ENCODE peak calls at places on chromosome 1, in seven cellular contexts. One of them, this sample, is unnamed. For H3K4me1, the result is how much of the 10 kb centered on the place peaks cover.

GRCh38 chr1:244340396-244340795 is 111.3 kb downstream of the ADSS2 start:
- DNase-seq in H1: no peak
- DNase-seq in upper lobe of left lung: no peak
- DNase-seq in heart left ventricle: no peak
- DNase-seq in neural progenitor cell: no peak
- DNase-seq in CD8-positive, alpha-beta T cell: no peak
- DNase-seq in kidney: no peak
- DNase-seq in this sample: no peak

GRCh38 chr1:223319913-223320600 is 43.9 kb downstream of the SUSD4 start:
- DNase-seq in H1: no peak
- DNase-seq in upper lobe of left lung: no peak
- DNase-seq in heart left ventricle: no peak
- DNase-seq in neural progenitor cell: peak
- DNase-seq in CD8-positive, alpha-beta T cell: no peak
- DNase-seq in kidney: no peak
- DNase-seq in this sample: no peak

GRCh38 chr1:212827831-212828278 is 19.6 kb downstream of the SPATA45 start:
- DNase-seq in H1: no peak
- DNase-seq in upper lobe of left lung: no peak
- DNase-seq in heart left ventricle: no peak
- DNase-seq in neural progenitor cell: no peak
- DNase-seq in CD8-positive, alpha-beta T cell: no peak
- DNase-seq in kidney: no peak
- DNase-seq in this sample: no peak

GRCh38 chr1:28199328-28200233 is 23.1 kb upstream of the PTAFR start:
- DNase-seq in H1: no peak
- DNase-seq in upper lobe of left lung: peak
- DNase-seq in heart left ventricle: no peak
- DNase-seq in neural progenitor cell: no peak
- DNase-seq in CD8-positive, alpha-beta T cell: peak
- DNase-seq in kidney: no peak
- DNase-seq in this sample: no peak

GRCh38 chr1:42340093-42340492 is 5.1 kb upstream of the FOXJ3 start:
- DNase-seq in H1: no peak
- DNase-seq in upper lobe of left lung: peak
- DNase-seq in heart left ventricle: no peak
- DNase-seq in neural progenitor cell: peak
- DNase-seq in CD8-positive, alpha-beta T cell: no peak
- DNase-seq in kidney: no peak
- DNase-seq in this sample: no peak

GRCh38 chr1:21249940-21250493 is 40.2 kb downstream of the ECE1 start:
- DNase-seq in H1: no peak
- DNase-seq in upper lobe of left lung: no peak
- DNase-seq in heart left ventricle: no peak
- DNase-seq in neural progenitor cell: no peak
- DNase-seq in CD8-positive, alpha-beta T cell: no peak
- DNase-seq in kidney: no peak
- DNase-seq in this sample: no peak

GRCh38 chr1:96510911-96511310 is 210.7 kb upstream of the PTBP2 start:
- DNase-seq in H1: no peak
- DNase-seq in upper lobe of left lung: no peak
- DNase-seq in heart left ventricle: no peak
- DNase-seq in neural progenitor cell: no peak
- DNase-seq in CD8-positive, alpha-beta T cell: no peak
- DNase-seq in kidney: no peak
- DNase-seq in this sample: no peak

GRCh38 chr1:65449214-65449823 is 28.9 kb downstream of the LEPR start:
- DNase-seq in H1: no peak
- DNase-seq in upper lobe of left lung: no peak
- DNase-seq in heart left ventricle: no peak
- DNase-seq in neural progenitor cell: no peak
- DNase-seq in CD8-positive, alpha-beta T cell: no peak
- DNase-seq in kidney: no peak
- DNase-seq in this sample: no peak

GRCh38 chr1:189658381-189658780 is 819.3 kb downstream of the BRINP3 start:
- DNase-seq in H1: no peak
- DNase-seq in upper lobe of left lung: no peak
- DNase-seq in heart left ventricle: no peak
- DNase-seq in neural progenitor cell: no peak
- DNase-seq in CD8-positive, alpha-beta T cell: no peak
- DNase-seq in kidney: no peak
- DNase-seq in this sample: no peak

GRCh38 chr1:150567717-150568561 is 11.5 kb downstream of the MCL1 start:
- DNase-seq in H1: peak
- DNase-seq in upper lobe of left lung: peak
- DNase-seq in heart left ventricle: peak
- DNase-seq in neural progenitor cell: peak
- DNase-seq in CD8-positive, alpha-beta T cell: no peak
- DNase-seq in kidney: peak
- DNase-seq in this sample: peak

GRCh38 chr1:164767257-164768044 is 208.5 kb downstream of the PBX1 start:
- DNase-seq in H1: no peak
- DNase-seq in upper lobe of left lung: no peak
- DNase-seq in heart left ventricle: no peak
- DNase-seq in neural progenitor cell: no peak
- DNase-seq in CD8-positive, alpha-beta T cell: no peak
- DNase-seq in kidney: no peak
- DNase-seq in this sample: no peak

DNA sequence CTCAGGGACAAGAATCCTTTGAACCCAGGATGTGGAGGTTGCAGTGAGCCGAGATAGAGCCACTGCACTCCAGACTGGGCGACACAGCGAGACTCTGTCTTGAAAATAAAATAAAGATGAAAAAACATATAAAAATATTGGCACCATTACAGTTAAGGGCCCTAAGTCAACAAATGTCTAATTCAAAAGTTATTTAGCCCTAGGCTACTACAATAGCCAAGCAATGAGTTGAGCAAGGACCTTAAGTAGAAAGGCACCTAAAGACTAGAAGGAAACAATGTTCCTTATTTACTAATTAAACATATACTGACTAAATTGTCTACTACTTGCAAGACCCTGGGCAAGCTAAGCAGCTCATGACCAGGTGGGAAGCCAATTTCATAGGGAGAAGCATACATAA is 4.1 kb downstream of the PIK3R3 start:
- DNase-seq in H1: no peak
- DNase-seq in upper lobe of left lung: no peak
- DNase-seq in heart left ventricle: no peak
- DNase-seq in neural progenitor cell: no peak
- DNase-seq in CD8-positive, alpha-beta T cell: no peak
- DNase-seq in kidney: no peak
- DNase-seq in this sample: no peak
- H3K4me3 ChIP-seq in H1: no peak
- H3K4me3 ChIP-seq in upper lobe of left lung: no peak
- H3K4me3 ChIP-seq in heart left ventricle: peak
- H3K4me3 ChIP-seq in neural progenitor cell: peak
- H3K4me3 ChIP-seq in CD8-positive, alpha-beta T cell: no peak
- H3K4me3 ChIP-seq in kidney: no peak
- H3K4me3 ChIP-seq in this sample: no peak

DNA sequence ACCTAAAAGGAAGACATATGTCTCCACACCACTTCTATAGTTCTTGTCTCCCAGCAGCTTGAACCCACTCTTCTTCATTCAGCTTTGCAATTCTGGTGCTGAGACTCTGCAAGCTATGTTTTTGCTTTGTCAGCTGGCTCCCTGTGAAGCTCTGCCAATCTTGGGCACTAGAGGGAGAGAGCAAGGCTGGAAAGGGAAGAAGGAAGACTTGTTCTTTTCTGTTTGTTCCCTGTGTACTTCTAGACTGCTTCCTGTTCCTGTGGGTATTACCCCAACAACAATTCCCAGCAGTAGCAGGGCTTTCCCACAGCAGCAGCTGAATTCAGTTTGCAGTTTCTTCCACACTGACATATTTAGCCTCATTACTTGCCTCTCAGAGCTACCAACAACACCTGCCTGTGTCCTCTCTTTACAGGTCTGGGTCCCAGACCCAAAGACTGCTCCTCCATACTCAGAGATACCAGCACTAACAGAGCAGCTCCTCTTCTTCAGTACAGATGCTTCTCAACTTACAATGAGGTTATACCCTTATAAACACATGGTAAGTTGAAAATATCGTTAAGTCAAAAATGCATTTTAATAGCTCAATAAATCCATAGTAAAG is 275.2 kb upstream of the NEGR1 start:
- DNase-seq in H1: no peak
- DNase-seq in upper lobe of left lung: no peak
- DNase-seq in heart left ventricle: no peak
- DNase-seq in neural progenitor cell: peak
- DNase-seq in CD8-positive, alpha-beta T cell: no peak
- DNase-seq in kidney: no peak
- DNase-seq in this sample: no peak
- TF ChIP-seq CTCF in H1: peak
- TF ChIP-seq CTCF in upper lobe of left lung: no peak
- TF ChIP-seq CTCF in heart left ventricle: peak
- TF ChIP-seq CTCF in neural progenitor cell: peak
- TF ChIP-seq CTCF in CD8-positive, alpha-beta T cell: no peak
- TF ChIP-seq CTCF in kidney: no peak
- TF ChIP-seq CTCF in this sample: no peak

DNA sequence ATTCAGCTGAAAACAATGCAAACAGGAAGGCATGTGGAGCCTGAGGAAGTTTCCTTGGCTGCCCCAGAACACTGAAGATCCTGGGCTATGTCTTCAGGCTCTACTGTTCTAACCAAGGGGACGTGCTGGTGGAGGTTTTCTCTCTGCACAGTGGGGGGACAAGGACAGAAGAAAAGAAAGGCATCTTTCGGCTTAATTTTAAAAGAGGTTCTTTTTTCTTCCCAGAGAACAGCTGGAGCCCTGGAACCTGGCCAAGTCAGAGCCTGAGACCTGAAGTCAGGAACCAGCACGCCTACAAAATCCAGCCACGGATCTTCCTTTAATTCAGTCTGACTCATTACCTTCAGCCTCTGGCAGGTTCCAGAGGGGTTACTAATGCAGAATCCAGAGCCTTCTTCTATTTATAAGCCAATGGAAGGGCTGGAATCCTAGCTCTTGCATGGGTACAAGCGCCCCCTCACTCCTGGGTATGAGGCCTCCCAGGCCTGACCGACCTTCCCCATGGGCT is 19.8 kb downstream of the CTNNBIP1 start:
- DNase-seq in H1: no peak
- DNase-seq in upper lobe of left lung: no peak
- DNase-seq in heart left ventricle: peak
- DNase-seq in neural progenitor cell: peak
- DNase-seq in CD8-positive, alpha-beta T cell: no peak
- DNase-seq in kidney: peak
- DNase-seq in this sample: peak
- H3K4me1 ChIP-seq in H1: under half
- H3K4me1 ChIP-seq in upper lobe of left lung: half or more
- H3K4me1 ChIP-seq in heart left ventricle: half or more
- H3K4me1 ChIP-seq in neural progenitor cell: half or more
- H3K4me1 ChIP-seq in CD8-positive, alpha-beta T cell: under half
- H3K4me1 ChIP-seq in kidney: under half
- H3K4me1 ChIP-seq in this sample: half or more

DNA sequence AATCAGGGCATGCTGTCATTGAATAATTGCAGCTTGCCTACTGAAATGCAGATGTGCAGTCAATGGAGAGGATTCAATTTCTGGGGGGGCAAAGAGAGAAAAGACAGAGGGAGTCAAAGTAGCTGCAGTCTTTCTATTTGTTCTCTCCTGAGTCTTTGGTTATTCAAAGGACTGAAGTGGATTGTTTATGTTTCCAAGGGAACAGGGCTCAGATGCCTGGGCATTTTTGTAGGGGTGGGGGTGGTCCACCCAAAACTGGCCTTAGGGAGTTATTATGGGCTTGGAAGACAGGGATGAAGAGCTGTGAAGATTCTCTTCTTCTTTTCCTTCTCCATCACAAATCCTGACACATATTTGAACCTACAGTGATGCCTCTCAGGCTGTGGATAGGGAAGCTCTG is 408.8 kb upstream of the DAB1 start:
- DNase-seq in H1: peak
- DNase-seq in upper lobe of left lung: no peak
- DNase-seq in heart left ventricle: no peak
- DNase-seq in neural progenitor cell: peak
- DNase-seq in CD8-positive, alpha-beta T cell: no peak
- DNase-seq in kidney: no peak
- DNase-seq in this sample: no peak
- H3K4me3 ChIP-seq in H1: no peak
- H3K4me3 ChIP-seq in upper lobe of left lung: no peak
- H3K4me3 ChIP-seq in heart left ventricle: no peak
- H3K4me3 ChIP-seq in neural progenitor cell: no peak
- H3K4me3 ChIP-seq in CD8-positive, alpha-beta T cell: no peak
- H3K4me3 ChIP-seq in kidney: no peak
- H3K4me3 ChIP-seq in this sample: no peak

GRCh38 chr1:85836736-85837135 is 128.5 kb upstream of the ZNHIT6 start:
- DNase-seq in H1: no peak
- DNase-seq in upper lobe of left lung: no peak
- DNase-seq in heart left ventricle: no peak
- DNase-seq in neural progenitor cell: no peak
- DNase-seq in CD8-positive, alpha-beta T cell: no peak
- DNase-seq in kidney: no peak
- DNase-seq in this sample: no peak

GRCh38 chr1:85838238-85838637 is 130.0 kb upstream of the ZNHIT6 start:
- DNase-seq in H1: no peak
- DNase-seq in upper lobe of left lung: no peak
- DNase-seq in heart left ventricle: no peak
- DNase-seq in neural progenitor cell: no peak
- DNase-seq in CD8-positive, alpha-beta T cell: no peak
- DNase-seq in kidney: no peak
- DNase-seq in this sample: no peak

DNA sequence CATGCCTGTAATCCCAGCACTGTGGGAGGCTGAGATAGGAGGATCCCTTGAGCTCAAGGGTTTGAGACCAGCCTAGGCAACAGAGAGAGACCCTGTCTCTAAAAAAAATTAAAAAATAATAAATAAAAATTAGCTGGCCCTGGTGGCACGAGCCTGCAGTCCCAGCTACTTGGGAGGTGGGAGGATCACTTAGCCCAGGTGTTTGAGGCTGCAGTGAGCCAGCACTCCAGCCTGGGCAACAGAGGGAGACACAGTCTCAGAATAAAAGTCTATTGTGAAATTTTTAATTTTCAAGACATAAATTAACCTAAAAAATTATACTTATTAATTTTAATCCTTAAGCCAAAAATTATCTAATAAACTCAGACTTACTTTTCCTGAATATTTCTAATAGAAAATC is 131.2 kb upstream of the ZNHIT6 start:
- DNase-seq in H1: no peak
- DNase-seq in upper lobe of left lung: no peak
- DNase-seq in heart left ventricle: no peak
- DNase-seq in neural progenitor cell: no peak
- DNase-seq in CD8-positive, alpha-beta T cell: no peak
- DNase-seq in kidney: no peak
- DNase-seq in this sample: no peak
- TF ChIP-seq CTCF in H1: no peak
- TF ChIP-seq CTCF in upper lobe of left lung: no peak
- TF ChIP-seq CTCF in heart left ventricle: no peak
- TF ChIP-seq CTCF in neural progenitor cell: no peak
- TF ChIP-seq CTCF in CD8-positive, alpha-beta T cell: no peak
- TF ChIP-seq CTCF in kidney: no peak
- TF ChIP-seq CTCF in this sample: no peak

DNA sequence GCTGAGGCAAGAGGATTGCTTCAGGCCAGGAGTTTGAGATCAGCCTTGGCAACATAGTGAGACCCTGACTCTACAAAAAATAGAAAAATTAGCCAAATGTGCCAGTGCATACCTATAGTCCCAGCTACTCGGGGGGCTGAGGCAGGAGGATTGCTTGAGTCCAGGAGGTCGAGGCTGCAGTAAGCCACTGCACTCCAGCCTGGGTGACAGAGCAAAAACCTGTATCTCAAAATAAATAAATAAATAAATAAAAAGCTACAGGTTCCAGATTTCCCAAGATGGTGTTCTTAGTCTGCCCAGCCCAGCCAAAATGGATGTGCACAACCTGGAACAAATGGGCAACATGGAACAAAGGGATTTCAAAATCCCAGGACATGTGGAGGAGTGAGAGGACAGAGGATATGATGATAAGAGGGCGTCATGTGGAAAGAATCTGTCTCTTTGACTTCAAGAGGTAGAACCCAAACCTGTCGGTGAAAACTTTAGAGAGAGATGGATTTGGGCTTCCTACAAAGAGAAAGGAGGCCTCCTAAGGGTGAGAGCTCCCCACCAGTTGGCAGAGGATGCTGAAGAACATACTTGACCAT is 3.2 kb downstream of the EDARADD start:
- DNase-seq in H1: no peak
- DNase-seq in upper lobe of left lung: no peak
- DNase-seq in heart left ventricle: no peak
- DNase-seq in neural progenitor cell: no peak
- DNase-seq in CD8-positive, alpha-beta T cell: no peak
- DNase-seq in kidney: no peak
- DNase-seq in this sample: no peak
- H3K4me1 ChIP-seq in H1: under half
- H3K4me1 ChIP-seq in upper lobe of left lung: under half
- H3K4me1 ChIP-seq in heart left ventricle: under half
- H3K4me1 ChIP-seq in neural progenitor cell: under half
- H3K4me1 ChIP-seq in CD8-positive, alpha-beta T cell: under half
- H3K4me1 ChIP-seq in kidney: under half
- H3K4me1 ChIP-seq in this sample: under half

This sample was measured in RWPE2.